ENCODE peak calls at places on chromosomes 12 and 14, in four cellular contexts. K is dermis microvascular lymphatic vessel endothelial cell; Y is stimulated activated CD4-positive, alpha-beta T cell treated with anti-CD3 and anti-CD28 coated beads, TNF-alpha, amount 100 ng/mL, for 4 hours; D is activated CD4-positive, alpha-beta memory T cell treated with anti-CD3 and anti-CD28 coated beads for 36 hours. T is an unnamed sample.

GRCh38 chr12:70292017-70292776 is 49.0 kb downstream of the CNOT2 start:
- DNase-seq in K (no peak), Y (no peak), D (no peak), T (no peak)

GRCh38 chr14:84445486-84445885 is 1084.5 kb upstream of the FLRT2 start:
- DNase-seq in K (no peak), Y (no peak), D (no peak), T (no peak)

GRCh38 chr14:61193471-61193870 is 87.7 kb downstream of the TMEM30B start:
- DNase-seq in K (no peak), Y (no peak), D (no peak), T (no peak)

GRCh38 chr12:57270966-57271470 is 20.0 kb upstream of the STAC3 start:
- DNase-seq in K (no peak), Y (no peak), D (no peak), T (no peak)

GRCh38 chr12:6553051-6553868 is 2.6 kb downstream of the IFFO1 start:
- DNase-seq in K (no peak), Y (no peak), D (no peak), T (peak; percentile 44)

GRCh38 chr12:29053567-29053966 is 95.5 kb upstream of the FAR2 start:
- DNase-seq in K (no peak), Y (no peak), D (no peak), T (no peak)

GRCh38 chr14:38257500-38257899 is 1.6 kb upstream of the CLEC14A start:
- DNase-seq in K (no peak), Y (no peak), D (no peak), T (peak; percentile 28)

GRCh38 chr12:95605087-95605486 is 53.8 kb upstream of the USP44 start:
- DNase-seq in K (no peak), Y (no peak), D (no peak), T (peak; percentile 93)

GRCh38 chr14:42192659-42193425 is 586.2 kb downstream of the LRFN5 start:
- DNase-seq in K (no peak), Y (no peak), D (no peak), T (peak; percentile 93)

GRCh38 chr12:51269174-51270066 is 795 bp downstream of the SMAGP start:
- DNase-seq in K (no peak), Y (peak; percentile 40), D (peak; percentile 76), T (peak; percentile 36)

GRCh38 chr12:86312258-86312657 is 56.1 kb upstream of the MGAT4C start:
- DNase-seq in K (no peak), Y (no peak), D (no peak), T (no peak)

GRCh38 chr14:35390577-35391387 is 13.8 kb downstream of the NFKBIA start:
- DNase-seq in K (no peak), Y (no peak), D (peak; percentile 45), T (no peak)

GRCh38 chr14:68312884-68313725 is 479.8 kb downstream of the ZFP36L1 start:
- DNase-seq in K (no peak), Y (no peak), D (peak; percentile 75), T (no peak)

GRCh38 chr14:102321456-102322101 is 2.0 kb downstream of the ZNF839 start:
- DNase-seq in K (no peak), Y (no peak), D (no peak), T (no peak)

GRCh38 chr14:34322940-34323418 is 139.1 kb downstream of the SPTSSA start:
- DNase-seq in K (peak; percentile 36), Y (peak; percentile 56), D (peak; percentile 80), T (peak; percentile 31)

GRCh38 chr14:24056800-24057184 is 5.0 kb downstream of the CARMIL3 start:
- DNase-seq in K (no peak), Y (no peak), D (no peak), T (no peak)

GRCh38 chr12:46507766-46508165 is 135.2 kb upstream of the SLC38A2 start:
- DNase-seq in K (no peak), Y (no peak), D (no peak), T (peak; percentile 33)

GRCh38 chr12:45705404-45705803 is 24.1 kb upstream of the ARID2 start:
- DNase-seq in K (no peak), Y (no peak), D (no peak), T (no peak)

T was measured in renal cortical epithelial cell.